ENCODE peak calls at places on chromosomes 5 and 9, in eight cellular contexts. O is stimulated activated CD4-positive, alpha-beta T cell treated with anti-CD3 and anti-CD28 coated beads, Interleukin-15, amount 100 ng/mL, for 24 hours; V is fibroblast of pulmonary artery; T is choroid plexus epithelial cell; W is NCI-H510A treated with DMSO at 0.1 percent for 48 hours; N is H54; E is dorsolateral prefrontal cortex; D is GM18507. B is an unnamed sample.

GRCh38 chr5:109630109-109630508 is 59.6 kb upstream of the MAN2A1 start:
- DNase-seq in O (no peak), V (peak; percentile 15), T (peak; percentile 50), W (no peak), N (no peak), E (no peak), D (no peak), B (peak; percentile 80)

GRCh38 chr5:127231118-127231517 is 59.5 kb upstream of the MEGF10 start:
- DNase-seq in O (no peak), V (no peak), T (no peak), W (no peak), N (no peak), E (no peak), D (no peak), B (no peak)

GRCh38 chr9:2523601-2524000 is 98.0 kb upstream of the VLDLR start:
- DNase-seq in O (no peak), V (no peak), T (no peak), W (no peak), N (no peak), E (no peak), D (no peak), B (no peak)

GRCh38 chr5:76145945-76146344 is 62.8 kb downstream of the SV2C start:
- DNase-seq in O (peak; percentile 14), V (no peak), T (peak; percentile 1), W (no peak), N (no peak), E (no peak), D (no peak), B (no peak)

GRCh38 chr5:131394128-131394527 is 130.3 kb downstream of the CDC42SE2 start:
- DNase-seq in O (peak; percentile 42), V (peak; percentile 75), T (peak; percentile 48), W (no peak), N (no peak), E (no peak), D (no peak), B (peak; percentile 55)

GRCh38 chr5:61614606-61615005 is 282.5 kb downstream of the ZSWIM6 start:
- DNase-seq in O (no peak), V (no peak), T (no peak), W (no peak), N (no peak), E (no peak), D (no peak), B (no peak)

GRCh38 chr5:1788828-1789227 is 10.8 kb downstream of the MRPL36 start:
- DNase-seq in O (no peak), V (no peak), T (no peak), W (no peak), N (no peak), E (no peak), D (no peak), B (no peak)

GRCh38 chr9:33748633-33749304 is 46.6 kb upstream of the PRSS3 start:
- DNase-seq in O (peak; percentile 27), V (no peak), T (no peak), W (no peak), N (no peak), E (no peak), D (no peak), B (no peak)

GRCh38 chr9:117687532-117687931 is 16.7 kb upstream of the TLR4 start:
- DNase-seq in O (no peak), V (no peak), T (no peak), W (no peak), N (no peak), E (no peak), D (no peak), B (no peak)

GRCh38 chr9:92685022-92685421 is 15.1 kb upstream of the IPPK start:
- DNase-seq in O (no peak), V (no peak), T (no peak), W (no peak), N (no peak), E (no peak), D (no peak), B (no peak)

GRCh38 chr5:23289162-23289561 is 218.2 kb upstream of the PRDM9 start:
- DNase-seq in O (no peak), V (no peak), T (no peak), W (no peak), N (no peak), E (no peak), D (no peak), B (no peak)

GRCh38 chr5:71938886-71939285 is 168.4 kb upstream of the MAP1B start:
- DNase-seq in O (no peak), V (no peak), T (peak; percentile 23), W (peak; percentile 84), N (no peak), E (no peak), D (no peak), B (no peak)

GRCh38 chr5:33721491-33722245 is 170.1 kb downstream of the ADAMTS12 start:
- DNase-seq in O (no peak), V (no peak), T (peak; percentile 52), W (no peak), N (no peak), E (no peak), D (no peak), B (peak; percentile 70)

GRCh38 chr5:177312649-177313181 is 1.0 kb upstream of the MXD3 start:
- DNase-seq in O (peak; percentile 73), V (no peak), T (no peak), W (no peak), N (peak; percentile 34), E (no peak), D (no peak), B (no peak)

GRCh38 chr5:44729536-44729935 is 79.2 kb upstream of the MRPS30 start:
- DNase-seq in O (no peak), V (no peak), T (no peak), W (no peak), N (no peak), E (no peak), D (no peak), B (peak; percentile 45)

GRCh38 chr5:33509036-33509435 is 68.3 kb downstream of the TARS1 start:
- DNase-seq in O (no peak), V (no peak), T (peak; percentile 47), W (no peak), N (no peak), E (no peak), D (no peak), B (peak; percentile 23)

GRCh38 chr9:96626912-96627311 is 7.3 kb upstream of the CDC14B start:
- DNase-seq in O (no peak), V (no peak), T (no peak), W (no peak), N (no peak), E (no peak), D (no peak), B (no peak)

GRCh38 chr5:128276537-128277216 is 193.1 kb downstream of the SLC12A2 start:
- DNase-seq in O (no peak), V (peak; percentile 49), T (peak; percentile 37), W (no peak), N (no peak), E (no peak), D (no peak), B (peak; percentile 12)

GRCh38 chr9:87567566-87567965 is 69.9 kb downstream of the DAPK1 start:
- DNase-seq in O (no peak), V (peak; percentile 61), T (no peak), W (no peak), N (no peak), E (no peak), D (no peak), B (peak; percentile 85)

GRCh38 chr9:91905958-91906585 is 44.0 kb downstream of the ROR2 start:
- DNase-seq in O (peak; percentile 49), V (no peak), T (no peak), W (no peak), N (peak; percentile 21), E (no peak), D (peak; percentile 12), B (no peak)

GRCh38 chr9:127489471-127490115 is 38.3 kb downstream of the LRSAM1 start:
- DNase-seq in O (no peak), V (no peak), T (no peak), W (no peak), N (no peak), E (no peak), D (no peak), B (no peak)

B was measured in astrocyte of the hippocampus.